ENCODE peak calls at places on chromosome 4, in eight cellular contexts. C is CD4-positive, alpha-beta memory T cell; F is amniotic stem cell; W is M059J; M is NCI-H1436; K is SW480; I is naive B cell; T is ecto neural progenitor cell. A is an unnamed sample.

GRCh38 chr4:17468638-17469221 is 43.2 kb downstream of the QDPR start:
- DNase-seq in C (no peak), F (peak), W (peak), M (no peak), K (peak), I (no peak), T (no peak), A (peak)

GRCh38 chr4:76298227-76298626 is 8.3 kb upstream of the STBD1 start:
- DNase-seq in C (no peak), F (no peak), W (no peak), M (no peak), K (no peak), I (no peak), T (no peak), A (no peak)

GRCh38 chr4:108060164-108060563 is 70.5 kb downstream of the HADH start:
- DNase-seq in C (no peak), F (no peak), W (peak), M (peak), K (peak), I (no peak), T (no peak), A (peak)

GRCh38 chr4:181219783-181220416 is 1023.3 kb upstream of the TENM3 start:
- DNase-seq in C (no peak), F (no peak), W (no peak), M (no peak), K (no peak), I (no peak), T (no peak), A (no peak)

GRCh38 chr4:40626183-40626990 is 3.3 kb downstream of the RBM47 start:
- DNase-seq in C (no peak), F (no peak), W (peak), M (no peak), K (no peak), I (no peak), T (no peak), A (no peak)

GRCh38 chr4:2725380-2725779 is 30.8 kb downstream of the TNIP2 start:
- DNase-seq in C (no peak), F (no peak), W (no peak), M (no peak), K (no peak), I (no peak), T (no peak), A (no peak)

GRCh38 chr4:93469560-93469959 is 359.0 kb upstream of the ATOH1 start:
- DNase-seq in C (no peak), F (no peak), W (no peak), M (no peak), K (no peak), I (no peak), T (no peak), A (no peak)

GRCh38 chr4:108146346-108146745 is 22.4 kb downstream of the LEF1 start:
- DNase-seq in C (no peak), F (no peak), W (no peak), M (no peak), K (no peak), I (no peak), T (no peak), A (no peak)

GRCh38 chr4:48518143-48518542 is 28.1 kb downstream of the ZAR1 start:
- DNase-seq in C (no peak), F (no peak), W (no peak), M (no peak), K (no peak), I (no peak), T (no peak), A (no peak)

GRCh38 chr4:148883435-148883834 is 441.2 kb upstream of the NR3C2 start:
- DNase-seq in C (no peak), F (no peak), W (no peak), M (no peak), K (no peak), I (no peak), T (no peak), A (no peak)

GRCh38 chr4:150325872-150326271 is 247.6 kb downstream of the DCLK2 start:
- DNase-seq in C (no peak), F (no peak), W (no peak), M (no peak), K (no peak), I (no peak), T (no peak), A (no peak)

GRCh38 chr4:95118507-95118906 is 360.8 kb downstream of the BMPR1B start:
- DNase-seq in C (no peak), F (no peak), W (no peak), M (no peak), K (no peak), I (no peak), T (no peak), A (no peak)

GRCh38 chr4:38464328-38464727 is 199.7 kb upstream of the KLF3 start:
- DNase-seq in C (no peak), F (no peak), W (no peak), M (no peak), K (no peak), I (peak), T (no peak), A (no peak)

GRCh38 chr4:102541708-102542107 is 40.5 kb downstream of the NFKB1 start:
- DNase-seq in C (no peak), F (no peak), W (no peak), M (no peak), K (no peak), I (no peak), T (peak), A (no peak)

GRCh38 chr4:169773889-169774288 is 16.1 kb upstream of the HPF1 start:
- DNase-seq in C (no peak), F (no peak), W (no peak), M (no peak), K (no peak), I (no peak), T (no peak), A (no peak)

GRCh38 chr4:104524591-104524990 is 29.9 kb upstream of the CXXC4 start:
- DNase-seq in C (no peak), F (no peak), W (peak), M (no peak), K (no peak), I (no peak), T (no peak), A (no peak)

GRCh38 chr4:125316781-125317525 is 2.2 kb downstream of the FAT4 start:
- DNase-seq in C (no peak), F (no peak), W (peak), M (no peak), K (no peak), I (no peak), T (peak), A (no peak)

GRCh38 chr4:185933078-185933581 is 121.1 kb upstream of the SORBS2 start:
- DNase-seq in C (no peak), F (peak), W (peak), M (no peak), K (no peak), I (no peak), T (no peak), A (no peak)

GRCh38 chr4:26813698-26814097 is 46.9 kb upstream of the STIM2 start:
- DNase-seq in C (no peak), F (no peak), W (no peak), M (no peak), K (no peak), I (no peak), T (no peak), A (no peak)

GRCh38 chr4:161208564-161208963 is 955.2 kb downstream of the FSTL5 start:
- DNase-seq in C (no peak), F (no peak), W (no peak), M (no peak), K (no peak), I (no peak), T (no peak), A (peak)

GRCh38 chr4:107351196-107351595 is 315.1 kb upstream of the DKK2 start:
- DNase-seq in C (no peak), F (no peak), W (no peak), M (no peak), K (no peak), I (no peak), T (no peak), A (no peak)

GRCh38 chr4:56637791-56638190 is 43.3 kb downstream of the HOPX start:
- DNase-seq in C (no peak), F (no peak), W (peak), M (no peak), K (no peak), I (no peak), T (no peak), A (no peak)

GRCh38 chr4:40594261-40595178 is 35.1 kb downstream of the RBM47 start:
- DNase-seq in C (no peak), F (peak), W (peak), M (no peak), K (no peak), I (no peak), T (no peak), A (no peak)

A was measured in HEK293T.